ENCODE peak calls at places on chromosomes 3 and 15, in ten cellular contexts. V is stimulated activated CD4-positive, alpha-beta T cell treated with anti-CD3 and anti-CD28 coated beads, TNF-alpha, amount 100 ng/mL, for 24 hours; C is non-pigmented ciliary epithelial cell; W is cerebellum; T is hepatic stellate cell; B is ovary; Z is IMR-90; P is kidney tubule cell; I is substantia nigra; J is activated CD8-positive, alpha-beta memory T cell treated with anti-CD3 and anti-CD28 coated beads for 24 hours. Y is an unnamed sample.

GRCh38 chr3:45496550-45496949 is 98.0 kb upstream of the LIMD1 start:
- DNase-seq in V (no peak), C (no peak), W (no peak), T (no peak), B (peak), Z (no peak), P (no peak), I (no peak), J (no peak), Y (no peak)

GRCh38 chr3:15121936-15122335 is 23.0 kb upstream of the RBSN start:
- DNase-seq in V (no peak), C (no peak), W (no peak), T (no peak), B (no peak), Z (no peak), P (no peak), I (no peak), J (no peak), Y (no peak)

GRCh38 chr3:24088782-24089181 is 143.7 kb downstream of the NR1D2 start:
- DNase-seq in V (no peak), C (no peak), W (no peak), T (peak), B (no peak), Z (peak), P (no peak), I (no peak), J (no peak), Y (peak)

GRCh38 chr3:23865595-23866396 is 51.0 kb downstream of the NKIRAS1 start:
- DNase-seq in V (no peak), C (no peak), W (no peak), T (peak), B (no peak), Z (peak), P (peak), I (peak), J (no peak), Y (peak)

GRCh38 chr15:58383876-58384275 is 47.9 kb upstream of the LIPC start:
- DNase-seq in V (peak), C (no peak), W (no peak), T (no peak), B (no peak), Z (no peak), P (no peak), I (no peak), J (peak), Y (no peak)

GRCh38 chr15:34213690-34214089 is 3.8 kb upstream of the KATNBL1 start:
- DNase-seq in V (no peak), C (no peak), W (no peak), T (no peak), B (no peak), Z (no peak), P (no peak), I (no peak), J (no peak), Y (peak)

GRCh38 chr3:50205719-50206276 is 727 bp downstream of the SLC38A3 start:
- DNase-seq in V (peak), C (no peak), W (no peak), T (no peak), B (peak), Z (no peak), P (no peak), I (peak), J (peak), Y (no peak)

GRCh38 chr3:177441281-177441812 is 244.1 kb upstream of the TBL1XR1 start:
- DNase-seq in V (no peak), C (no peak), W (no peak), T (no peak), B (no peak), Z (no peak), P (no peak), I (no peak), J (no peak), Y (no peak)

GRCh38 chr3:104279617-104280016 is 1087.1 kb upstream of the ALCAM start:
- DNase-seq in V (no peak), C (no peak), W (no peak), T (peak), B (no peak), Z (peak), P (peak), I (no peak), J (no peak), Y (peak)

GRCh38 chr3:190424108-190424477 is 25.6 kb downstream of the TMEM207 start:
- DNase-seq in V (no peak), C (no peak), W (no peak), T (no peak), B (no peak), Z (no peak), P (no peak), I (no peak), J (no peak), Y (no peak)

GRCh38 chr3:106345353-106346027 is 476.7 kb upstream of the CBLB start:
- DNase-seq in V (no peak), C (peak), W (no peak), T (peak), B (no peak), Z (peak), P (peak), I (no peak), J (no peak), Y (peak)

GRCh38 chr15:37004373-37004869 is 95.9 kb downstream of the MEIS2 start:
- DNase-seq in V (no peak), C (no peak), W (no peak), T (no peak), B (no peak), Z (no peak), P (no peak), I (no peak), J (no peak), Y (no peak)

GRCh38 chr15:69393831-69394491 is 20.2 kb upstream of the KIF23 start:
- DNase-seq in V (no peak), C (no peak), W (no peak), T (peak), B (no peak), Z (no peak), P (peak), I (no peak), J (peak), Y (peak)

GRCh38 chr3:37763338-37763737 is 98.3 kb upstream of the CTDSPL start:
- DNase-seq in V (no peak), C (no peak), W (no peak), T (no peak), B (no peak), Z (no peak), P (no peak), I (no peak), J (no peak), Y (no peak)

GRCh38 chr3:15467227-15468181 is 40.1 kb downstream of the EAF1 start:
- DNase-seq in V (no peak), C (no peak), W (no peak), T (no peak), B (no peak), Z (no peak), P (no peak), I (no peak), J (no peak), Y (no peak)

GRCh38 chr15:29071193-29071906 is 185.6 kb downstream of the APBA2 start:
- DNase-seq in V (no peak), C (no peak), W (peak), T (no peak), B (no peak), Z (no peak), P (no peak), I (no peak), J (no peak), Y (no peak)

GRCh38 chr3:36893137-36893557 is 51.7 kb downstream of the TRANK1 start:
- DNase-seq in V (no peak), C (peak), W (no peak), T (peak), B (no peak), Z (peak), P (peak), I (no peak), J (peak), Y (peak)

GRCh38 chr3:176075491-176075890 is 1121.8 kb downstream of the TBL1XR1 start:
- DNase-seq in V (no peak), C (no peak), W (no peak), T (no peak), B (no peak), Z (no peak), P (no peak), I (no peak), J (no peak), Y (no peak)

GRCh38 chr3:107308716-107309115 is 68.5 kb upstream of the CCDC54 start:
- DNase-seq in V (no peak), C (no peak), W (no peak), T (no peak), B (no peak), Z (no peak), P (no peak), I (no peak), J (no peak), Y (no peak)

GRCh38 chr15:44066211-44066827 is 128.8 kb downstream of the FRMD5 start:
- DNase-seq in V (peak), C (no peak), W (no peak), T (peak), B (no peak), Z (peak), P (peak), I (peak), J (peak), Y (peak)

GRCh38 chr3:127734754-127735473 is 62.2 kb downstream of the ABTB1 start:
- DNase-seq in V (no peak), C (peak), W (peak), T (peak), B (peak), Z (peak), P (peak), I (no peak), J (no peak), Y (peak)

GRCh38 chr15:73683624-73684536 is at the start of gene CD276:
- DNase-seq in V (no peak), C (peak), W (peak), T (peak), B (peak), Z (peak), P (peak), I (peak), J (peak), Y (peak)

GRCh38 chr3:39383190-39383912 is at the start of gene SLC25A38:
- DNase-seq in V (peak), C (peak), W (peak), T (peak), B (peak), Z (peak), P (peak), I (no peak), J (peak), Y (peak)

GRCh38 chr15:73139416-73140082 is 87.3 kb downstream of the NEO1 start:
- DNase-seq in V (no peak), C (no peak), W (no peak), T (no peak), B (no peak), Z (peak), P (no peak), I (no peak), J (no peak), Y (no peak)

GRCh38 chr15:65077981-65078352 is 1.4 kb downstream of the KBTBD13 start:
- DNase-seq in V (peak), C (no peak), W (no peak), T (peak), B (peak), Z (no peak), P (peak), I (no peak), J (peak), Y (peak)

GRCh38 chr3:8482960-8483665 is 18.5 kb upstream of the LMCD1 start:
- DNase-seq in V (no peak), C (peak), W (no peak), T (peak), B (peak), Z (peak), P (peak), I (peak), J (no peak), Y (peak)

GRCh38 chr3:148866261-148866660 is 1.2 kb downstream of the CPA3 start:
- DNase-seq in V (no peak), C (peak), W (no peak), T (peak), B (no peak), Z (peak), P (peak), I (no peak), J (no peak), Y (peak)

GRCh38 chr3:186570941-186571643 is 572 bp downstream of the DNAJB11 start:
- DNase-seq in V (no peak), C (no peak), W (no peak), T (no peak), B (no peak), Z (no peak), P (no peak), I (no peak), J (no peak), Y (peak)

GRCh38 chr3:99242271-99242670 is 340.8 kb upstream of the DCBLD2 start:
- DNase-seq in V (no peak), C (no peak), W (no peak), T (no peak), B (no peak), Z (peak), P (peak), I (no peak), J (no peak), Y (peak)

GRCh38 chr3:134357914-134358811 is 16.1 kb downstream of the AMOTL2 start:
- DNase-seq in V (no peak), C (peak), W (no peak), T (peak), B (peak), Z (peak), P (peak), I (no peak), J (no peak), Y (peak)

GRCh38 chr3:154334973-154335420 is 10.7 kb upstream of the DHX36 start:
- DNase-seq in V (no peak), C (no peak), W (peak), T (peak), B (no peak), Z (peak), P (peak), I (no peak), J (no peak), Y (peak)

GRCh38 chr3:51371943-51372557 is 13.0 kb upstream of the MANF start:
- DNase-seq in V (peak), C (peak), W (peak), T (peak), B (peak), Z (peak), P (peak), I (no peak), J (peak), Y (peak)

GRCh38 chr15:25800761-25801515 is 62.2 kb downstream of the ATP10A start:
- DNase-seq in V (no peak), C (no peak), W (no peak), T (no peak), B (no peak), Z (no peak), P (no peak), I (no peak), J (no peak), Y (no peak)

GRCh38 chr15:56320861-56321260 is 44.4 kb upstream of the TEX9 start:
- DNase-seq in V (no peak), C (no peak), W (no peak), T (no peak), B (no peak), Z (no peak), P (peak), I (no peak), J (no peak), Y (peak)

GRCh38 chr3:3699816-3700633 is 99.2 kb upstream of the LRRN1 start:
- DNase-seq in V (no peak), C (no peak), W (no peak), T (no peak), B (no peak), Z (no peak), P (peak), I (no peak), J (no peak), Y (no peak)

GRCh38 chr3:9183811-9184463 is 65.5 kb downstream of the SRGAP3 start:
- DNase-seq in V (no peak), C (no peak), W (peak), T (no peak), B (no peak), Z (no peak), P (no peak), I (peak), J (no peak), Y (no peak)

GRCh38 chr3:127588675-127589577 is 1.6 kb downstream of the TPRA1 start:
- DNase-seq in V (peak), C (no peak), W (no peak), T (peak), B (no peak), Z (peak), P (peak), I (no peak), J (peak), Y (peak)

GRCh38 chr3:184255291-184256039 is 5.9 kb downstream of the CAMK2N2 start:
- DNase-seq in V (no peak), C (no peak), W (no peak), T (no peak), B (no peak), Z (no peak), P (peak), I (no peak), J (no peak), Y (peak)

GRCh38 chr3:50297896-50298725 is 1.1 kb downstream of the HYAL3 start:
- DNase-seq in V (no peak), C (no peak), W (no peak), T (no peak), B (no peak), Z (no peak), P (no peak), I (no peak), J (no peak), Y (peak)